ENCODE peak calls at places on chromosomes 13 and 19, in seven cellular contexts. J, Y, R, H, I, Z and B are unnamed samples.

GRCh38 chr19:30376826-30377425 is 4.7 kb downstream of the ZNF536 start:
- DNase-seq in J (no peak), Y (peak), R (no peak), H (no peak), I (no peak), Z (no peak), B (no peak)

GRCh38 chr13:101977475-101977874 is 424.4 kb downstream of the FGF14 start:
- DNase-seq in J (no peak), Y (no peak), R (no peak), H (no peak), I (no peak), Z (no peak), B (no peak)

GRCh38 chr13:59734393-59734792 is 429.3 kb downstream of the DIAPH3 start:
- DNase-seq in J (peak), Y (no peak), R (no peak), H (no peak), I (no peak), Z (no peak), B (no peak)

GRCh38 chr13:78137404-78138142 is 218.9 kb upstream of the EDNRB start:
- DNase-seq in J (peak), Y (no peak), R (no peak), H (no peak), I (no peak), Z (peak), B (peak)

GRCh38 chr13:95128045-95128643 is 173.1 kb downstream of the ABCC4 start:
- DNase-seq in J (no peak), Y (no peak), R (no peak), H (no peak), I (no peak), Z (no peak), B (no peak)

GRCh38 chr13:114141261-114141996 is 9.0 kb upstream of the RASA3 start:
- DNase-seq in J (no peak), Y (peak), R (no peak), H (no peak), I (no peak), Z (no peak), B (no peak)

GRCh38 chr19:48918801-48919247 is 14.7 kb upstream of the DHDH start:
- DNase-seq in J (peak), Y (no peak), R (peak), H (no peak), I (no peak), Z (no peak), B (no peak)

GRCh38 chr19:46784262-46785053 is 3.9 kb downstream of the SLC1A5 start:
- DNase-seq in J (peak), Y (peak), R (peak), H (peak), I (peak), Z (peak), B (peak)

GRCh38 chr13:101706651-101707050 is 254.2 kb downstream of the ITGBL1 start:
- DNase-seq in J (peak), Y (no peak), R (no peak), H (no peak), I (no peak), Z (peak), B (no peak)

GRCh38 chr19:40543029-40543597 is 33.6 kb upstream of the SHKBP1 start:
- DNase-seq in J (no peak), Y (no peak), R (no peak), H (no peak), I (no peak), Z (no peak), B (no peak)

GRCh38 chr13:23289917-23290357 is 109.2 kb downstream of the SGCG start:
- DNase-seq in J (no peak), Y (no peak), R (no peak), H (no peak), I (no peak), Z (peak), B (no peak)

GRCh38 chr19:4374451-4375163 is 25.7 kb downstream of the SH3GL1 start:
- DNase-seq in J (peak), Y (peak), R (no peak), H (peak), I (no peak), Z (no peak), B (peak)

GRCh38 chr13:27024781-27025492 is 146.7 kb downstream of the USP12 start:
- DNase-seq in J (no peak), Y (no peak), R (no peak), H (no peak), I (no peak), Z (no peak), B (no peak)

GRCh38 chr19:29624489-29625210 is 18.6 kb downstream of the POP4 start:
- DNase-seq in J (no peak), Y (peak), R (no peak), H (no peak), I (no peak), Z (no peak), B (no peak)

GRCh38 chr13:103788061-103788652 is 721.9 kb upstream of the SLC10A2 start:
- DNase-seq in J (no peak), Y (no peak), R (no peak), H (no peak), I (no peak), Z (no peak), B (no peak)

GRCh38 chr13:114108894-114109293 is 23.5 kb downstream of the RASA3 start:
- DNase-seq in J (no peak), Y (peak), R (no peak), H (no peak), I (peak), Z (no peak), B (no peak)

GRCh38 chr13:52921194-52921593 is 72.8 kb upstream of the PCDH8 start:
- DNase-seq in J (peak), Y (no peak), R (no peak), H (no peak), I (no peak), Z (no peak), B (no peak)

GRCh38 chr13:41064493-41064892 is 3.2 kb downstream of the WBP4 start:
- DNase-seq in J (no peak), Y (no peak), R (no peak), H (no peak), I (no peak), Z (no peak), B (no peak)

GRCh38 chr19:58059003-58059671 is at the start of gene ZNF135:
- DNase-seq in J (no peak), Y (peak), R (peak), H (peak), I (peak), Z (peak), B (no peak)

GRCh38 chr19:18279516-18280246 is 1.7 kb downstream of the JUND start:
- DNase-seq in J (peak), Y (peak), R (peak), H (peak), I (peak), Z (peak), B (peak)

GRCh38 chr13:101434486-101434885 is 18.0 kb upstream of the ITGBL1 start:
- DNase-seq in J (no peak), Y (no peak), R (no peak), H (no peak), I (no peak), Z (no peak), B (no peak)

GRCh38 chr19:45676851-45677263 is 8.8 kb downstream of the GIPR start:
- DNase-seq in J (no peak), Y (no peak), R (peak), H (no peak), I (no peak), Z (no peak), B (no peak)

GRCh38 chr13:20392530-20392929 is 133.1 kb downstream of the CRYL1 start:
- DNase-seq in J (no peak), Y (no peak), R (no peak), H (no peak), I (no peak), Z (no peak), B (no peak)

GRCh38 chr13:93320942-93321341 is 94.3 kb downstream of the GPC6 start:
- DNase-seq in J (no peak), Y (no peak), R (no peak), H (no peak), I (no peak), Z (no peak), B (no peak)

GRCh38 chr19:44113138-44113783 is at the start of gene ZNF225:
- DNase-seq in J (peak), Y (peak), R (peak), H (peak), I (peak), Z (peak), B (peak)